ENCODE peak calls at places on chromosomes 6 and 20, in four cellular contexts. O is iris pigment epithelial cell; G is tibial artery; L is stimulated activated CD4-positive, alpha-beta T cell treated with anti-CD3 and anti-CD28 coated beads, Interleukin-15, amount 100 ng/mL, for 1 hour. V is an unnamed sample.

GRCh38 chr6:119283979-119284545 is 65.5 kb downstream of the MAN1A1 start:
- DNase-seq in O (no peak), G (no peak), L (no peak), V (no peak)

GRCh38 chr20:52190437-52191131 is 995 bp downstream of the ZFP64 start:
- DNase-seq in O (peak), G (no peak), L (no peak), V (peak)

GRCh38 chr20:8104252-8104651 is 27.8 kb upstream of the PLCB1 start:
- DNase-seq in O (no peak), G (no peak), L (no peak), V (no peak)

GRCh38 chr6:39169448-39170344 is 54.7 kb upstream of the SAYSD1 start:
- DNase-seq in O (no peak), G (peak), L (no peak), V (no peak)

GRCh38 chr20:208937-209566 is 18.0 kb upstream of the DEFB129 start:
- DNase-seq in O (peak), G (no peak), L (no peak), V (peak)

GRCh38 chr6:111447051-111447450 is 36.0 kb downstream of the REV3L start:
- DNase-seq in O (peak), G (no peak), L (no peak), V (peak)

GRCh38 chr6:159084493-159085091 is 39.8 kb upstream of the TAGAP start:
- DNase-seq in O (peak), G (no peak), L (no peak), V (peak)

GRCh38 chr6:163404825-163405265 is 9.7 kb upstream of the QKI start:
- DNase-seq in O (peak), G (peak), L (no peak), V (no peak)

GRCh38 chr6:130520235-130520634 is 154.4 kb downstream of the TMEM200A start:
- DNase-seq in O (no peak), G (no peak), L (no peak), V (peak)

GRCh38 chr6:5556011-5556410 is 294.7 kb downstream of the FARS2 start:
- DNase-seq in O (peak), G (no peak), L (no peak), V (no peak)

GRCh38 chr20:14957416-14957815 is 620.0 kb upstream of the FLRT3 start:
- DNase-seq in O (no peak), G (no peak), L (no peak), V (no peak)

GRCh38 chr20:20692587-20692986 is 19.9 kb downstream of the RALGAPA2 start:
- DNase-seq in O (no peak), G (no peak), L (no peak), V (no peak)

GRCh38 chr6:108581237-108581931 is 20.7 kb downstream of the FOXO3 start:
- DNase-seq in O (peak), G (no peak), L (no peak), V (peak)

GRCh38 chr6:134146268-134147032 is 94.0 kb upstream of the SLC2A12 start:
- DNase-seq in O (no peak), G (no peak), L (no peak), V (no peak)